ENCODE peak calls at places on chromosomes 1 and 21, in four cellular contexts. H is adrenal gland, Y is heart right ventricle, Z is pancreas. F is an unnamed sample. For H3K27me3 and H3K36me3, the result is how much of the 10 kb centered on the place peaks cover.

GRCh38 chr1:226457307-226457712 is 49.4 kb upstream of the PARP1 start:
- DNase-seq in H (no peak), Y (no peak), Z (no peak), F (no peak)

GRCh38 chr1:65423884-65424655 is 3.6 kb downstream of the LEPR start:
- DNase-seq in H (peak), Y (no peak), Z (no peak), F (peak)

GRCh38 chr1:7932524-7933149 is 8.0 kb downstream of the TNFRSF9 start:
- DNase-seq in H (no peak), Y (no peak), Z (no peak), F (no peak)

GRCh38 chr1:1168451-1169411 is 4.9 kb upstream of the TTLL10 start:
- DNase-seq in H (no peak), Y (no peak), Z (peak), F (peak)

GRCh38 chr1:54342306-54342705 is 63.9 kb downstream of the SSBP3 start:
- DNase-seq in H (no peak), Y (no peak), Z (no peak), F (no peak)

GRCh38 chr1:156126043-156126700 is 11.7 kb downstream of the LMNA start:
- DNase-seq in H (peak), Y (peak), Z (peak), F (peak)

GRCh38 chr1:168235937-168236336 is 10.1 kb downstream of the SFT2D2 start:
- DNase-seq in H (no peak), Y (no peak), Z (no peak), F (no peak)

GRCh38 chr1:20430355-20431290 is 55.4 kb downstream of the CAMK2N1 start:
- DNase-seq in H (peak), Y (no peak), Z (peak), F (no peak)

GRCh38 chr1:201791775-201792166 is 37.2 kb upstream of the IPO9 start:
- DNase-seq in H (peak), Y (peak), Z (no peak), F (no peak)

GRCh38 chr21:37557261-37557950 is 190.8 kb downstream of the DYRK1A start:
- DNase-seq in H (no peak), Y (no peak), Z (no peak), F (peak)

GRCh38 chr1:201883786-201884185 is 4.9 kb upstream of the SHISA4 start:
- DNase-seq in H (peak), Y (peak), Z (peak), F (no peak)

GRCh38 chr1:10867138-10867721 is 70.8 kb upstream of the CASZ1 start:
- DNase-seq in H (peak), Y (peak), Z (peak), F (peak)

GRCh38 chr1:20358761-20359263 is 68.1 kb downstream of the VWA5B1 start:
- DNase-seq in H (peak), Y (peak), Z (peak), F (no peak)

GRCh38 chr1:22375601-22376000 is 76.0 kb upstream of the ZBTB40 start:
- DNase-seq in H (peak), Y (no peak), Z (no peak), F (no peak)

GRCh38 chr1:165114022-165114888 is 242.3 kb downstream of the LMX1A start:
- DNase-seq in H (peak), Y (no peak), Z (no peak), F (no peak)

GRCh38 chr1:114750780-114751179 is 7.0 kb downstream of the CSDE1 start:
- DNase-seq in H (no peak), Y (no peak), Z (no peak), F (no peak)

GRCh38 chr1:246318622-246319021 is 188.5 kb downstream of the SMYD3 start:
- DNase-seq in H (no peak), Y (no peak), Z (no peak), F (no peak)

GRCh38 chr1:205179842-205180241 is 31.7 kb downstream of the DSTYK start:
- DNase-seq in H (no peak), Y (no peak), Z (no peak), F (no peak)

GRCh38 chr1:197896301-197896700 is 6.1 kb upstream of the C1orf53 start:
- DNase-seq in H (no peak), Y (no peak), Z (no peak), F (no peak)

GRCh38 chr1:151058682-151059341 is 610 bp downstream of the CDC42SE1 start:
- DNase-seq in H (peak), Y (peak), Z (peak), F (peak)

GRCh38 chr21:38181101-38181500 is 75.7 kb upstream of the KCNJ15 start:
- DNase-seq in H (no peak), Y (no peak), Z (no peak), F (no peak)

GRCh38 chr1:52771384-52771783 is 45.1 kb downstream of the ZYG11B start:
- DNase-seq in H (no peak), Y (no peak), Z (no peak), F (no peak)

GRCh38 chr1:180229483-180230415 is at the start of gene LHX4:
- DNase-seq in H (peak), Y (no peak), Z (no peak), F (peak)

GRCh38 chr1:156308078-156308477 is 9.0 kb upstream of the VHLL start:
- DNase-seq in H (no peak), Y (no peak), Z (no peak), F (no peak)

GRCh38 chr1:73593804-73594203 is 604.2 kb downstream of the LRRIQ3 start:
- DNase-seq in H (no peak), Y (no peak), Z (no peak), F (no peak)

GRCh38 chr1:214439352-214440119 is 111.9 kb downstream of the PTPN14 start:
- DNase-seq in H (peak), Y (no peak), Z (peak), F (peak)

GRCh38 chr1:156004843-156005593 is 15.7 kb downstream of the SSR2 start:
- DNase-seq in H (no peak), Y (no peak), Z (no peak), F (no peak)

GRCh38 chr21:10627316-10627863 is 106.0 kb downstream of the TPTE start:
- DNase-seq in H (no peak), Y (no peak), Z (no peak), F (no peak)

GRCh38 chr1:174218983-174219382 is 59.7 kb downstream of the RABGAP1L start:
- DNase-seq in H (no peak), Y (no peak), Z (no peak), F (no peak)

GRCh38 chr1:59393211-59394180 is 96.6 kb downstream of the FGGY start:
- DNase-seq in H (peak), Y (peak), Z (peak), F (no peak)

GRCh38 chr1:241518447-241519307 is 878 bp downstream of the FH start:
- DNase-seq in H (no peak), Y (peak), Z (no peak), F (no peak)

GRCh38 chr1:225953315-225953714 is 12.3 kb upstream of the LEFTY2 start:
- DNase-seq in H (no peak), Y (no peak), Z (no peak), F (no peak)

GRCh38 chr1:81114191-81114590 is 686.5 kb upstream of the ADGRL2 start:
- DNase-seq in H (no peak), Y (no peak), Z (no peak), F (no peak)

GRCh38 chr1:54253480-54253879 is 53.5 kb downstream of the MRPL37 start:
- DNase-seq in H (peak), Y (peak), Z (no peak), F (no peak)

GRCh38 chr1:229661897-229662296 is 35.9 kb downstream of the URB2 start:
- DNase-seq in H (no peak), Y (no peak), Z (no peak), F (no peak)

GRCh38 chr21:39612233-39613028 is at the start of gene B3GALT5:
- DNase-seq in H (no peak), Y (no peak), Z (peak), F (no peak)

DNA sequence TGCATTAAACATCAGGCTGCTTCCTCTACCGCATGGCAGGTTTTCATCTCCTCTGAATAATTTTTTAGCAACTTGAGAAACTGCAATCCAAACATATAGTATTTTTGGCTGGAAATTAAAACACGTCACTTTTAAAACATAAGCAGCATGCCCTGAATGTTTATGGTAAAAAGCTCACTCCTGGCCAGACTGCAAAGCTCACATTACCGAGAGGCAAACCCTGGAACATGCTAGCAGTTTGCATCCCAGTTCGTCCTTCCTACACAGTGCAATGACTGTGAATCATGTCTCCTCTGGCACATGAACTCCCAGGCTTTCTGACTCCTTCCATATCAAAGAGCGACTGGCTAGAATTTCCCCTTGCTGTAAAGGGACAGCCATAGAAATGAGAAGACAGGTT is 312.2 kb downstream of the RRAGC start:
- DNase-seq in H (no peak), Y (no peak), Z (no peak), F (no peak)
- H3K27me3 ChIP-seq in H (under half), Y (under half), Z (under half), F (under half)

GRCh38 chr1:204115128-204115527 is 36.7 kb downstream of the ETNK2 start:
- DNase-seq in H (no peak), Y (no peak), Z (no peak), F (no peak)
- H3K36me3 ChIP-seq in H (under half), Y (under half), Z (under half), F (under half)

GRCh38 chr21:16423921-16424320 is 694.1 kb downstream of the USP25 start:
- DNase-seq in H (no peak), Y (no peak), Z (no peak), F (no peak)
- H3K4me3 ChIP-seq in H (peak), Y (peak), Z (no peak), F (no peak)

GRCh38 chr21:31498985-31499384 is 154.9 kb upstream of the TIAM1 start:
- DNase-seq in H (no peak), Y (no peak), Z (no peak), F (no peak)
- H3K27me3 ChIP-seq in H (under half), Y (under half), Z (under half), F (under half)

GRCh38 chr21:32015740-32016139 is 142.9 kb downstream of the HUNK start:
- DNase-seq in H (no peak), Y (no peak), Z (no peak), F (no peak)

GRCh38 chr21:32021319-32022027 is 148.7 kb downstream of the HUNK start:
- DNase-seq in H (no peak), Y (peak), Z (peak), F (no peak)

GRCh38 chr21:32022141-32022540 is 149.3 kb downstream of the HUNK start:
- DNase-seq in H (no peak), Y (no peak), Z (no peak), F (no peak)

GRCh38 chr21:32018381-32018780 is 145.6 kb downstream of the HUNK start:
- DNase-seq in H (no peak), Y (no peak), Z (no peak), F (no peak)

DNA sequence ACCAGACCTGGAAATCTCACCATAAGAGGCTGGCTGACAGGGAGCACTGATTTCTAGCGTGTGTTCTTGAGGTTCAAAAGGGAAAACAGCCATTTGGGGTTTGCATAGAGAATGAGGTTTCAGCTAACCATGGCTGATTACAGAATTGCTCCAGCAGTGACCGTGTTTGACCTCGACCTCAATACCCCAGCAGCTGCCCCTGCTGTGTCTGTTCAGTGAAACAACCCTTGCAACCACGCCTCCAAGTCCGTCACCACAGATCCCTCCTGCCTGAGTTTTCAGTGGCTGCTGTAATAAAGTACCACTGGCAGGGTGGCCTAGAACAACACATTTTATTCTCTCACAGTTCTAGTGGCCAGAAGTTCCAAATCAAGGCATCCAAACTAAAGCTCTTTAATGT is 147.7 kb downstream of the HUNK start:
- DNase-seq in H (no peak), Y (no peak), Z (no peak), F (no peak)
- H3K36me3 ChIP-seq in H (under half), Y (under half), Z (under half), F (under half)

DNA sequence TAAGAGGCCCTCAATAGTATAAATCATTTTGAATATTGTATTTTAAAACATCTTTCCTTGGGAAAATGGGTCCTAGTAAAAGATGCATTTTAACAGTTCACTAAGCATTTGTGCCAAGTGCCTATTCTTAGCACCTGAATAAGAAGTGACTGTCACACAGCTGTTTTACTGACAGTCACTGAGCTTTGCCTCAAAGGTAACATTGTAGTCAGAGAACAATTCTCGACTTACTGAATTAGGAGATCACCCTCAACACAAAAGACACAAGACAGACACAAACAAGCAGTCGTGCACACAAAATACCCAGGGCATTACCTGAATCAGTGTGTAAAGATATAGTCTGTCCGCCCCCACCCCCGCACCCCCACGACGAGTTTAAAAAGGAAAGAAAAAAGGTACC is 388 bp downstream of the ESRRG start:
- DNase-seq in H (no peak), Y (no peak), Z (no peak), F (no peak)
- H3K4me3 ChIP-seq in H (peak), Y (peak), Z (no peak), F (no peak)

DNA sequence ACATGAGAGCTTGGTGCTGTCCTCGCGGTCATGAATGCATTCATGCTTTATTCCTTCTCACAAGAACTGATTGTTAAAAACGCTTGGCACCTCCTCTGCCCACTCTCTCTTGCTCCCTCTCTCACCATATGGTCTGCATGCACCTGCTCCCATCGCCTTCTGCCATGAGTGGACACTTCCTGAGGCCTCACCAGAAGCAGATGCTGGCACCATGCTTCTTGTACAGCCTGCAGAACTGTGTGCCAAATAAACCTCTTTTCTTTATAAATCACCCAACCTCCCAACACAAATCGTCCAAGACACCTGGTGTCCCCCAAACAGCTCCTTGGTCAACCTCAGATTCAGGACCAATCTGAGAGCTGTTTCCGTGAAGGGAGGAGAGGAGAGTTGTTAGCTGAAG is 43.3 kb upstream of the PCBP3 start:
- DNase-seq in H (no peak), Y (no peak), Z (no peak), F (no peak)
- H3K27me3 ChIP-seq in H (under half), Y (under half), Z (under half), F (under half)

GRCh38 chr1:40756523-40756922 is 27.1 kb upstream of the KCNQ4 start:
- DNase-seq in H (no peak), Y (no peak), Z (no peak), F (no peak)
- H3K36me3 ChIP-seq in H (half or more), Y (under half), Z (under half), F (under half)

GRCh38 chr21:41951876-41952567 is 1.8 kb downstream of the C2CD2 start:
- DNase-seq in H (peak), Y (no peak), Z (no peak), F (no peak)
- H3K4me3 ChIP-seq in H (peak), Y (peak), Z (no peak), F (peak)

GRCh38 chr21:44686000-44686781 is 4.2 kb upstream of the KRTAP12-1 start:
- DNase-seq in H (no peak), Y (no peak), Z (no peak), F (no peak)

GRCh38 chr21:44684077-44684476 is 2.1 kb upstream of the KRTAP12-1 start:
- DNase-seq in H (no peak), Y (no peak), Z (no peak), F (no peak)

GRCh38 chr21:44684483-44684882 is 2.5 kb upstream of the KRTAP12-1 start:
- DNase-seq in H (no peak), Y (no peak), Z (no peak), F (no peak)

GRCh38 chr21:44687671-44688070 is 5.7 kb upstream of the KRTAP12-1 start:
- DNase-seq in H (no peak), Y (no peak), Z (no peak), F (no peak)

GRCh38 chr21:44686843-44687561 is 5.0 kb upstream of the KRTAP12-1 start:
- DNase-seq in H (no peak), Y (no peak), Z (no peak), F (no peak)
- H3K27me3 ChIP-seq in H (under half), Y (under half), Z (under half), F (under half)

F was measured in GM06990.